ENCODE peak calls at places on chromosome 14, in six cellular contexts. W is NB4, D is IMR-90, E is spleen, V is suprapubic skin, J is breast epithelium. C is an unnamed sample.

GRCh38 chr14:94770251-94770749 is 387 bp upstream of the GSC start:
- DNase-seq in D (peak), W (no peak), J (no peak), V (no peak), E (peak), C (no peak)

GRCh38 chr14:84162658-84163057 is 1367.3 kb upstream of the FLRT2 start:
- DNase-seq in E (no peak), D (no peak), W (no peak), J (no peak), V (no peak), C (no peak)

GRCh38 chr14:67514650-67515385 is 18.3 kb upstream of the PLEKHH1 start:
- DNase-seq in W (peak), D (peak), E (peak), V (no peak), J (no peak), C (no peak)

GRCh38 chr14:100081997-100082625 is 16.9 kb downstream of the EVL start:
- DNase-seq in V (no peak), W (no peak), E (no peak), D (no peak), J (no peak), C (no peak)

GRCh38 chr14:91249841-91250616 is 5.5 kb upstream of the GPR68 start:
- DNase-seq in J (no peak), E (peak), W (peak), D (no peak), V (no peak), C (no peak)

GRCh38 chr14:97061198-97061597 is 264.0 kb downstream of the VRK1 start:
- DNase-seq in V (no peak), W (no peak), J (no peak), D (no peak), E (no peak), C (no peak)

GRCh38 chr14:91300283-91300841 is 55.9 kb upstream of the GPR68 start:
- DNase-seq in E (peak), W (no peak), D (peak), J (no peak), V (no peak), C (no peak)

GRCh38 chr14:75572104-75572503 is 6.3 kb upstream of the FLVCR2 start:
- DNase-seq in W (no peak), J (no peak), E (no peak), D (no peak), V (no peak), C (no peak)

GRCh38 chr14:92973265-92973797 is 50.4 kb downstream of the CHGA start:
- DNase-seq in V (peak), W (peak), D (peak), J (peak), E (peak), C (peak)

GRCh38 chr14:50542941-50543418 is 10.6 kb upstream of the MAP4K5 start:
- DNase-seq in E (no peak), V (no peak), W (peak), J (no peak), D (peak), C (no peak)

GRCh38 chr14:104919993-104920315 is 4.7 kb upstream of the PLD4 start:
- DNase-seq in J (no peak), V (no peak), D (no peak), E (no peak), W (no peak), C (no peak)

GRCh38 chr14:105203057-105203494 is 22.0 kb upstream of the NUDT14 start:
- DNase-seq in W (peak), E (peak), D (peak), V (no peak), J (peak), C (peak)

GRCh38 chr14:54498095-54498531 is 9.3 kb upstream of the GMFB start:
- DNase-seq in D (no peak), E (no peak), J (no peak), W (no peak), V (no peak), C (no peak)
- H3K4me3 ChIP-seq in D (no peak), E (no peak), J (no peak), W (no peak), V (no peak), C (no peak)

DNA sequence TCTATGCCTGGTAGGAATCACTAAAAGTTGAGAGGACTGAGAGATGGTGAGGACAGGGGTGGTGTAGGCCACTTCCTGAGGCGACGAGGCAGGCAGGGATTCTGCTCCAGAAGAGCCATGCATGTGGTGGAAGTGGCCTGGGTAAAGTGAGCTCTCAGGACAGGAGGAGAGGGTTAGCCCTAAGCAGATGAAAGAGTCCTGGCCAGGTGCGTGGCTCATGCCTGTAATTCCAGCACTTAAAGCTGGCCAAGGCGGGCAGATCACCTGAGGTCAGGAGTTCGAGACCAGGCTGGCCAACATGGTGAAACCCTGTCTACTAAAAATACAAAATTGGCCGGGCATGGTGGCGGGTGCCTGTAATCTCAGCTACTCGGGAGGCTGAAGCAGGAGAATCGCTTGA is 8.5 kb downstream of the HSP90AA1 start:
- DNase-seq in J (no peak), E (peak), W (no peak), D (no peak), V (no peak), C (no peak)
- TF ChIP-seq POLR2A in J (no peak), E (no peak), W (no peak), D (no peak), V (no peak), C (no peak)

GRCh38 chr14:103085106-103086091 is 1.4 kb downstream of the LBHD2 start:
- DNase-seq in J (no peak), E (peak), W (no peak), V (no peak), D (no peak), C (no peak)
- TF ChIP-seq CTCF in J (no peak), E (no peak), W (no peak), V (no peak), D (peak), C (no peak)

GRCh38 chr14:102819176-102819628 is 42.0 kb downstream of the TRAF3 start:
- DNase-seq in J (no peak), V (no peak), E (peak), W (no peak), D (no peak), C (peak)
- H3K4me3 ChIP-seq in J (no peak), V (peak), E (no peak), W (no peak), D (no peak), C (no peak)

C was measured in lower leg skin.